ENCODE peak calls at places on chromosomes 4 and X, in ten cellular contexts. Y, F, E, V, Q, P, R, I, B and J are unnamed samples.

GRCh38 chr4:25172964-25173917 is 13.0 kb upstream of the SEPSECS start:
- DNase-seq in Y (no peak), F (no peak), E (no peak), V (peak), Q (peak), P (no peak), R (no peak), I (no peak), B (peak), J (no peak)

GRCh38 chr4:37232315-37232714 is 12.2 kb upstream of the NWD2 start:
- DNase-seq in Y (no peak), F (no peak), E (no peak), V (no peak), Q (no peak), P (no peak), R (no peak), I (no peak), B (no peak), J (no peak)

GRCh38 chrX:106875151-106875550 is 28.0 kb downstream of the RIPPLY1 start:
- DNase-seq in Y (no peak), F (no peak), E (no peak), V (peak), Q (peak), P (no peak), R (no peak), I (no peak), B (no peak), J (no peak)

GRCh38 chr4:1644906-1645657 is 39.0 kb downstream of the FAM53A start:
- DNase-seq in Y (peak), F (no peak), E (peak), V (peak), Q (peak), P (peak), R (no peak), I (peak), B (no peak), J (peak)

GRCh38 chr4:40333921-40334352 is 1.2 kb upstream of the CHRNA9 start:
- DNase-seq in Y (no peak), F (no peak), E (no peak), V (peak), Q (peak), P (no peak), R (no peak), I (no peak), B (no peak), J (no peak)

GRCh38 chr4:9980898-9981297 is 40.4 kb downstream of the SLC2A9 start:
- DNase-seq in Y (no peak), F (no peak), E (no peak), V (no peak), Q (no peak), P (no peak), R (peak), I (no peak), B (no peak), J (no peak)

GRCh38 chr4:1411436-1412375 is 5.5 kb upstream of the NKX1-1 start:
- DNase-seq in Y (no peak), F (no peak), E (no peak), V (no peak), Q (no peak), P (no peak), R (no peak), I (peak), B (no peak), J (no peak)

GRCh38 chr4:156255205-156255604 is 301.5 kb upstream of the CTSO start:
- DNase-seq in Y (no peak), F (no peak), E (no peak), V (no peak), Q (no peak), P (no peak), R (no peak), I (no peak), B (no peak), J (no peak)

GRCh38 chr4:1285151-1285789 is 4.4 kb upstream of the MAEA start:
- DNase-seq in Y (no peak), F (no peak), E (no peak), V (no peak), Q (no peak), P (no peak), R (no peak), I (no peak), B (no peak), J (peak)

GRCh38 chr4:48300004-48300403 is 30.4 kb upstream of the TEC start:
- DNase-seq in Y (no peak), F (no peak), E (no peak), V (peak), Q (no peak), P (no peak), R (no peak), I (no peak), B (no peak), J (no peak)

GRCh38 chr4:151035321-151035720 is 20.2 kb upstream of the LRBA start:
- DNase-seq in Y (no peak), F (no peak), E (peak), V (no peak), Q (no peak), P (no peak), R (no peak), I (no peak), B (no peak), J (no peak)

GRCh38 chr4:38078590-38079381 is 118.6 kb downstream of the PTTG2 start:
- DNase-seq in Y (no peak), F (no peak), E (peak), V (peak), Q (no peak), P (no peak), R (no peak), I (no peak), B (no peak), J (no peak)

GRCh38 chr4:24999392-25000104 is 31.2 kb downstream of the LGI2 start:
- DNase-seq in Y (no peak), F (no peak), E (no peak), V (peak), Q (peak), P (no peak), R (no peak), I (no peak), B (no peak), J (no peak)

GRCh38 chr4:183360161-183360919 is 38.1 kb upstream of the CLDN24 start:
- DNase-seq in Y (no peak), F (no peak), E (no peak), V (peak), Q (peak), P (no peak), R (no peak), I (peak), B (peak), J (no peak)

GRCh38 chrX:133608406-133608805 is 193.1 kb upstream of the GPC4 start:
- DNase-seq in Y (no peak), F (no peak), E (no peak), V (peak), Q (no peak), P (no peak), R (no peak), I (no peak), B (no peak), J (no peak)

GRCh38 chr4:32133141-32133540 is 1413.0 kb downstream of the PCDH7 start:
- DNase-seq in Y (no peak), F (no peak), E (no peak), V (no peak), Q (no peak), P (no peak), R (no peak), I (no peak), B (no peak), J (no peak)

GRCh38 chr4:122922877-122923511 is 597 bp upstream of the NUDT6 start:
- DNase-seq in Y (peak), F (peak), E (peak), V (peak), Q (peak), P (peak), R (peak), I (peak), B (peak), J (peak)

GRCh38 chrX:112877771-112878173 is 37.1 kb upstream of the AMOT start:
- DNase-seq in Y (no peak), F (no peak), E (no peak), V (no peak), Q (no peak), P (no peak), R (no peak), I (no peak), B (no peak), J (no peak)

GRCh38 chr4:151205722-151206121 is 71.2 kb upstream of the PRSS48 start:
- DNase-seq in Y (no peak), F (no peak), E (no peak), V (no peak), Q (no peak), P (no peak), R (peak), I (no peak), B (no peak), J (no peak)

GRCh38 chr4:130257271-130257670 is 1161.3 kb downstream of the C4orf33 start:
- DNase-seq in Y (no peak), F (no peak), E (no peak), V (peak), Q (no peak), P (no peak), R (no peak), I (no peak), B (no peak), J (no peak)

GRCh38 chrX:103556941-103557340 is 28.4 kb upstream of the TCEAL4 start:
- DNase-seq in Y (no peak), F (no peak), E (no peak), V (no peak), Q (peak), P (no peak), R (no peak), I (no peak), B (no peak), J (no peak)

GRCh38 chr4:53130896-53131561 is 234.8 kb downstream of the SCFD2 start:
- DNase-seq in Y (no peak), F (no peak), E (no peak), V (no peak), Q (no peak), P (no peak), R (no peak), I (no peak), B (no peak), J (no peak)

GRCh38 chr4:7659429-7660175 is 224.9 kb upstream of the PSAPL1 start:
- DNase-seq in Y (no peak), F (no peak), E (no peak), V (no peak), Q (no peak), P (no peak), R (no peak), I (no peak), B (no peak), J (no peak)

GRCh38 chr4:173191623-173192041 is 23.0 kb downstream of the GALNT7 start:
- DNase-seq in Y (no peak), F (no peak), E (no peak), V (peak), Q (no peak), P (no peak), R (no peak), I (no peak), B (no peak), J (no peak)

GRCh38 chrX:133792198-133792953 is 193.0 kb downstream of the GPC3 start:
- DNase-seq in Y (peak), F (peak), E (peak), V (peak), Q (peak), P (peak), R (no peak), I (peak), B (peak), J (peak)

GRCh38 chr4:10589808-10590207 is 94.8 kb downstream of the CLNK start:
- DNase-seq in Y (no peak), F (no peak), E (no peak), V (no peak), Q (no peak), P (no peak), R (no peak), I (no peak), B (no peak), J (no peak)

GRCh38 chr4:140523370-140523856 is 555 bp upstream of the ELMOD2 start:
- DNase-seq in Y (no peak), F (no peak), E (no peak), V (no peak), Q (no peak), P (no peak), R (no peak), I (no peak), B (no peak), J (no peak)

GRCh38 chr4:27917381-27917780 is 1056.7 kb downstream of the STIM2 start:
- DNase-seq in Y (no peak), F (no peak), E (no peak), V (no peak), Q (no peak), P (no peak), R (no peak), I (no peak), B (no peak), J (no peak)

GRCh38 chr4:189124149-189124758 is 816.4 kb upstream of the FRG1 start:
- DNase-seq in Y (no peak), F (no peak), E (no peak), V (peak), Q (peak), P (peak), R (no peak), I (no peak), B (peak), J (no peak)

GRCh38 chr4:7858498-7858897 is 81.2 kb downstream of the AFAP1 start:
- DNase-seq in Y (no peak), F (no peak), E (no peak), V (no peak), Q (no peak), P (no peak), R (no peak), I (no peak), B (no peak), J (no peak)

GRCh38 chr4:125750827-125751466 is 436.2 kb downstream of the FAT4 start:
- DNase-seq in Y (no peak), F (no peak), E (no peak), V (peak), Q (peak), P (peak), R (no peak), I (no peak), B (peak), J (no peak)

GRCh38 chrX:121931567-121931966 is 884.2 kb downstream of the GLUD2 start:
- DNase-seq in Y (no peak), F (no peak), E (no peak), V (no peak), Q (no peak), P (no peak), R (no peak), I (no peak), B (no peak), J (no peak)

GRCh38 chr4:87188063-87188462 is 32.4 kb downstream of the KLHL8 start:
- DNase-seq in Y (no peak), F (no peak), E (no peak), V (no peak), Q (no peak), P (no peak), R (no peak), I (no peak), B (no peak), J (no peak)

GRCh38 chrX:16212436-16212835 is 45.2 kb downstream of the MAGEB17 start:
- DNase-seq in Y (no peak), F (no peak), E (no peak), V (no peak), Q (peak), P (no peak), R (no peak), I (no peak), B (peak), J (no peak)

DNA sequence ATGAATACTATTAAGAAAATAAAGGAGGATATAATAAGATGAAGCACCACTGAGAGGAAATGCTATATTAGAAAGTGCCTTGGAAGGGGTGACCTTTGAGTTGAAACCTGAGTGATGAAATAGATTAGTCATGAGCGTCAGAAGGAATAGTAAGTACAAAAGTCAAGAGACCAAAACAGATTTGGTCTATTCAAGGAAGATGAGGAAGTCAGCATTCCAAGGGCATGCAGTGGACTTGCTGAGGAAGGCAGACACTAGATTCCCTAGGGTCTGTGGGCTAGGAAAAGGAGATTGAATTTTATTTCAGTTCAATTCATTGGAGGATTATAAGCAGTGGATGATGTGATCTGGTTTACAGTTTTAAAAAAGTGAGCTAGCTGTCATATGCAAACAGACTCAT is 73.0 kb upstream of the WDFY3 start:
- DNase-seq in Y (no peak), F (no peak), E (no peak), V (peak), Q (no peak), P (no peak), R (no peak), I (no peak), B (no peak), J (no peak)
- H3K27ac ChIP-seq in Y (no peak), F (no peak), E (no peak), V (no peak), Q (no peak), P (no peak), R (no peak), I (no peak), B (no peak), J (no peak)

DNA sequence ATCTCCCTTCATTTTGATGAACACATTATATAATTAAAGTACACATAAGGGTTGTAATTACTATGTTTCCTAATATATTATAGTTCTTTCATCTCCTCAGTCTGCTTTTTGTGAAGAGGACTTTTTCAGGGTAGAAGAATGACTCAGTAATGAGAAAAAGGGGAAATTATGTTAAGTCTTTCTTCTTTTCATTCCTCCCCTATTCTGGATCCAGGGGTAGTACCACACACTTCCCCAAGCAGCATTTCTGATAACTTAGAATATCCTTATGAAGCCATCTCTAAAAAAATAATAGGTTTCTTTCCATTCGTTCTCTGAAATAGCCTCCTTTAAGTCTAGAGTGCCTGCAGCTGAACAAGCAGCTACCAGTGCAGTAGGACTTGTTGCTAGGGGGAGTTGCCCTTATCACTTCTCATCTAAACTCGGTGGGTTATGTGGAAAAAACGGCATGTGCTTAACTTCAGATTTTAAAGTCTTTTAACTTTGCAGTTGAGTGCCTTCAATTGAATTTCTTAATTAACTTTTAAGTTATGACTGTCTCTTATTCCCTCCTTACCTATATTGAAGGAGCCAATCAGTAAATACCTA is 184.8 kb downstream of the ARHGAP24 start:
- DNase-seq in Y (no peak), F (no peak), E (no peak), V (no peak), Q (no peak), P (no peak), R (no peak), I (no peak), B (no peak), J (no peak)
- H3K27ac ChIP-seq in Y (no peak), F (no peak), E (no peak), V (no peak), Q (no peak), P (no peak), R (no peak), I (no peak), B (no peak), J (no peak)

GRCh38 chr4:182042945-182043344 is 200.3 kb upstream of the TENM3 start:
- DNase-seq in Y (no peak), F (no peak), E (no peak), V (peak), Q (no peak), P (no peak), R (no peak), I (no peak), B (no peak), J (no peak)
- H3K27ac ChIP-seq in Y (no peak), F (no peak), E (no peak), V (no peak), Q (no peak), P (no peak), R (no peak), I (no peak), B (no peak), J (no peak)

GRCh38 chrX:153999359-154000037 is 20.2 kb downstream of the IRAK1 start:
- DNase-seq in Y (no peak), F (no peak), E (no peak), V (no peak), Q (no peak), P (no peak), R (no peak), I (no peak), B (no peak), J (no peak)

GRCh38 chrX:154004315-154004714 is 15.4 kb downstream of the IRAK1 start:
- DNase-seq in Y (no peak), F (no peak), E (no peak), V (no peak), Q (no peak), P (no peak), R (no peak), I (no peak), B (no peak), J (no peak)

GRCh38 chrX:154000051-154000450 is 19.7 kb downstream of the IRAK1 start:
- DNase-seq in Y (no peak), F (no peak), E (no peak), V (no peak), Q (peak), P (no peak), R (no peak), I (no peak), B (no peak), J (no peak)

GRCh38 chrX:154006965-154007364 is 12.7 kb downstream of the IRAK1 start:
- DNase-seq in Y (no peak), F (no peak), E (no peak), V (no peak), Q (no peak), P (no peak), R (no peak), I (no peak), B (no peak), J (peak)

DNA sequence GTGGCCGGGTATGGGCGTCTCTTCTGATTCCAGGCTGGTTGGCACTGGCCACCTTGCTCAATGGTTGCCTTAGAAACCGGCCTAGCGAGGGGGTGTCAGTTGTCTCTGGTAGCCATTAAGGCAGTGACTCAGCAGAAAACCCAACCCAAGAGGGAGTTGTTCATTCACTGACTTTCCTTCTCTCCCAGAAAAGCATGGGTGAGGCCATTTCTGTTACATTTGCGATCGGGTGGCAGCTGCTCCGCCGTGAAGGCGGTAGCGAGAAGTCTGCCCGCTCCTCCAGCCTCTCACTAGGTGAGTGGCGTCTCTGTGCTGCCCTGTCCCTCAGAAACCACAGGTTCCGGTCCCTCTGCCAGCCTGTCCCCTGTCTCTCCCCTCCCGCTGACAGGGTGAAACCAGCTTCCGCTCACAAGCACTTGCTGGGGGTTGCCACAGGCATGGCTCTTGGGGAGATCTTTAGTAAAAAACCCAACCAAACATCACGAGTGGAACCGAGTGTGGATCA is 17.4 kb downstream of the IRAK1 start:
- DNase-seq in Y (no peak), F (peak), E (peak), V (peak), Q (peak), P (peak), R (no peak), I (peak), B (no peak), J (no peak)
- H3K27ac ChIP-seq in Y (no peak), F (no peak), E (no peak), V (peak), Q (no peak), P (no peak), R (no peak), I (peak), B (no peak), J (peak)

DNA sequence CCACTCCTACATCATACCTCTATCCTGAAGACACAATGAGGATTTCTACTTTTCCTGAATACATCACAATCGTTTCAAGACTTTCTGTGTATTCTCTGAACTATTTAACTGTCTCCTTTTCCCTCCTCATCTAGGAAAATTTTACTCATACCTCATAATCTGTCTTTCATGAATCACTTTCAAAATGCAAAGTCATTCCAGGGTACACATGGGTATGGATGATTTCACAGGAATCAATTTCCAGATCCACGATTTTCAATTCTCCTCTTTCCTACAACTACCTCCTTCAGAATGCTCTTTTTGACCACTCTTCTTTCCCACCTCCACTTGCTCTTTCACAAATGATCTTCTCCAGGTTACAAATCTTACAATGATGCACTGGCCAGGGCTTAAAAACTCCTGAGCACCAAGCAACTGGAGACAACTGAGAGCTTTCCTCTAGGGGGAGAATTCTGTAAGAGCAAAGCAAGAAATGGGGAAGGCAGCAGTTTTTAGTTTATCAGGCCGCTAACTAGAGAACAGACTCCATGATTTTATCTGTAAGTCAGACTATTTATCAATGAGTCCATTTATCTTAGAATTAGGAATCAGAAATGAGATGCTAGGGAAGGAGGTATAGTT is 116.4 kb downstream of the PPP3CA start:
- DNase-seq in Y (no peak), F (no peak), E (no peak), V (peak), Q (peak), P (no peak), R (no peak), I (no peak), B (no peak), J (no peak)
- H3K27ac ChIP-seq in Y (no peak), F (no peak), E (no peak), V (no peak), Q (no peak), P (no peak), R (no peak), I (no peak), B (no peak), J (no peak)

GRCh38 chr4:73735231-73735630 is 5.1 kb upstream of the CXCL8 start:
- DNase-seq in Y (no peak), F (no peak), E (no peak), V (peak), Q (no peak), P (no peak), R (no peak), I (no peak), B (no peak), J (no peak)
- H3K27ac ChIP-seq in Y (no peak), F (no peak), E (no peak), V (no peak), Q (no peak), P (no peak), R (no peak), I (no peak), B (no peak), J (no peak)